ENCODE peak calls at places on chromosome 5, in six cellular contexts. E, I, X, H, G and N are unnamed samples.
A peak's percentile ranks its signal among the peaks of the same experiment; 100 is the strongest.

GRCh38 chr5:154421868-154422267 is 23.9 kb upstream of the SAP30L start:
- DNase-seq in E (no peak), I (peak; percentile 53), X (no peak), H (no peak), G (peak; percentile 53), N (no peak)

GRCh38 chr5:53359906-53360305 is 120.5 kb upstream of the FST start:
- DNase-seq in E (no peak), I (peak; percentile 19), X (no peak), H (no peak), G (no peak), N (no peak)

GRCh38 chr5:65811004-65811403 is 89.0 kb downstream of the NLN start:
- DNase-seq in E (no peak), I (no peak), X (no peak), H (no peak), G (no peak), N (no peak)

GRCh38 chr5:1515311-1515920 is 8.3 kb downstream of the LPCAT1 start:
- DNase-seq in E (no peak), I (no peak), X (no peak), H (no peak), G (peak; percentile 60), N (no peak)

GRCh38 chr5:88677502-88677901 is 205.5 kb downstream of the MEF2C start:
- DNase-seq in E (no peak), I (no peak), X (no peak), H (no peak), G (no peak), N (no peak)

GRCh38 chr5:135332519-135333150 is 66.4 kb downstream of the MACROH2A1 start:
- DNase-seq in E (peak; percentile 47), I (peak; percentile 59), X (no peak), H (no peak), G (peak; percentile 71), N (no peak)

GRCh38 chr5:9015250-9015936 is 530.5 kb downstream of the SEMA5A start:
- DNase-seq in E (no peak), I (no peak), X (no peak), H (no peak), G (no peak), N (no peak)

GRCh38 chr5:65157906-65158603 is 323.7 kb downstream of the ADAMTS6 start:
- DNase-seq in E (no peak), I (peak; percentile 2), X (no peak), H (no peak), G (no peak), N (no peak)

GRCh38 chr5:177554474-177555111 is at the start of gene FAM193B:
- DNase-seq in E (peak; percentile 97), I (peak; percentile 85), X (peak; percentile 77), H (peak; percentile 57), G (peak; percentile 94), N (peak; percentile 96)

GRCh38 chr5:28648108-28648507 is 1609.7 kb upstream of the CDH9 start:
- DNase-seq in E (no peak), I (peak; percentile 1), X (no peak), H (no peak), G (no peak), N (no peak)

GRCh38 chr5:142441638-142442037 is 116.8 kb upstream of the SPRY4 start:
- DNase-seq in E (no peak), I (no peak), X (no peak), H (no peak), G (no peak), N (no peak)

GRCh38 chr5:64505769-64506566 is at the start of gene RGS7BP:
- DNase-seq in E (peak; percentile 14), I (no peak), X (peak; percentile 21), H (no peak), G (no peak), N (no peak)

GRCh38 chr5:150001660-150002493 is 1.3 kb downstream of the HMGXB3 start:
- DNase-seq in E (peak; percentile 53), I (peak; percentile 77), X (no peak), H (peak; percentile 56), G (peak; percentile 42), N (peak; percentile 46)

GRCh38 chr5:153970496-153970895 is 68.2 kb downstream of the FAM114A2 start:
- DNase-seq in E (no peak), I (no peak), X (no peak), H (no peak), G (no peak), N (no peak)

GRCh38 chr5:45113726-45114125 is 305.0 kb downstream of the MRPS30 start:
- DNase-seq in E (no peak), I (no peak), X (no peak), H (no peak), G (no peak), N (no peak)

GRCh38 chr5:150946351-150946905 is 41.6 kb upstream of the ZNF300 start:
- DNase-seq in E (no peak), I (no peak), X (no peak), H (no peak), G (peak; percentile 65), N (no peak)

GRCh38 chr5:148820778-148821395 is 5.5 kb upstream of the ADRB2 start:
- DNase-seq in E (no peak), I (peak; percentile 13), X (no peak), H (no peak), G (no peak), N (no peak)

GRCh38 chr5:100846722-100847121 is 56.4 kb downstream of the ST8SIA4 start:
- DNase-seq in E (no peak), I (no peak), X (no peak), H (no peak), G (no peak), N (no peak)

GRCh38 chr5:9059920-9060691 is 485.8 kb downstream of the SEMA5A start:
- DNase-seq in E (no peak), I (no peak), X (peak; percentile 3), H (no peak), G (no peak), N (no peak)

GRCh38 chr5:151048526-151048925 is 28.1 kb downstream of the GPX3 start:
- DNase-seq in E (no peak), I (no peak), X (no peak), H (no peak), G (no peak), N (no peak)

GRCh38 chr5:123992641-123993040 is 480.7 kb downstream of the CSNK1G3 start:
- DNase-seq in E (no peak), I (no peak), X (no peak), H (no peak), G (no peak), N (no peak)

GRCh38 chr5:124000558-124000957 is 488.6 kb downstream of the CSNK1G3 start:
- DNase-seq in E (no peak), I (no peak), X (no peak), H (no peak), G (no peak), N (no peak)

GRCh38 chr5:124001216-124001615 is 489.2 kb downstream of the CSNK1G3 start:
- DNase-seq in E (no peak), I (no peak), X (no peak), H (no peak), G (no peak), N (no peak)

GRCh38 chr5:123997354-123998215 is 485.6 kb downstream of the CSNK1G3 start:
- DNase-seq in E (no peak), I (no peak), X (no peak), H (no peak), G (no peak), N (no peak)
- TF ChIP-seq TAF1 in E (no peak), I (no peak), X (no peak), H (no peak), G (no peak), N (no peak)

GRCh38 chr5:147453901-147454814 is 55.7 kb downstream of the DPYSL3 start:
- DNase-seq in E (peak; percentile 83), I (peak; percentile 52), X (peak; percentile 70), H (no peak), G (peak; percentile 72), N (peak; percentile 85)
- TF ChIP-seq POLR2A in E (no peak), I (no peak), X (peak; percentile 58), H (no peak), G (no peak), N (no peak)

GRCh38 chr5:180213657-180214207 is 4.7 kb upstream of the RASGEF1C start:
- DNase-seq in E (no peak), I (no peak), X (no peak), H (no peak), G (no peak), N (no peak)

GRCh38 chr5:180213256-180213600 is 4.2 kb upstream of the RASGEF1C start:
- DNase-seq in E (no peak), I (no peak), X (no peak), H (no peak), G (no peak), N (no peak)

GRCh38 chr5:180216646-180217171 is 7.7 kb upstream of the RASGEF1C start:
- DNase-seq in E (no peak), I (no peak), X (no peak), H (no peak), G (no peak), N (no peak)

GRCh38 chr5:180215738-180216630 is 7.0 kb upstream of the RASGEF1C start:
- DNase-seq in E (no peak), I (no peak), X (no peak), H (no peak), G (no peak), N (no peak)

DNA sequence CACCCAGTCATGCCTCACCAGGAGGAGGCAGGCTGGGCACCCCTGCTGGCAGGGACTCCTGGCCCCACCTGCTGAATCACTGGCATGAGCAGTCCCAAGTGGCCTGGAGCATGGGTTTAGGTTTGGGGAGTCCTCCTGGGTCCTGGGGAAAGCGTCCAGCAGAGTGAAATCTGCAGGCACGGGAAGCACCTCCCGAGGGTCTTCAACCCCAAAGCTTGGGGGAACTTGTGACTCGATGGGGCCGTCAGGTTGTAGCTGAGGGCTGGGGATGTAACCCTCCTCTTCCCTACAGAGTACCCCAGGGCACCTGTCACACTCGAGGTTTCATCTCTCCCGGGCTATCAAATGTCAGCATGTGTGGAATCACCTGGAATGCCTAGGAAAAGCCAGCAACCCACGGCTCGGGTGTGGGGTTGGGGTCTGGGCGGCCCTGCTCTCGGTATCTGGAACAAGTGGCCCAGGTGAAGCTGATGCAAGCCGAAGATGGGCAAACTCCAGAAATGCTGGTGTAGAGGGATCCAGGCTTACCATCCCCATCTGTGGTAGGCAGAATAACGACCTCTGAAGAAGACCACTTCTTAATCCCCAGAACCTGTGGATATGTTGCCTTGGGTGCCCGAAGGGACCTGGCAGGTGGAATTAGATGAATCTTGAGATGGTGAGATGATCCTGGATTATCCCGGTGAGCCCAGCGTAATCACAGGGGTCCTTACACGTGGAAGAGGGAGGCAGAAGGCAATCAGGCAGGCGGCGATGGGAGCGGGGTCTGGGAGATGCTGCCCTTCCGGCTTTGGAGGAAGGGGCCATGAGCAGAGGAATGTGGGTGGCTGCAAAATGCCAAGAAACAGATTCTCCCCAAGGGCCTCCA is 6.1 kb upstream of the RASGEF1C start:
- DNase-seq in E (no peak), I (no peak), X (no peak), H (no peak), G (no peak), N (no peak)
- TF ChIP-seq TAF1 in E (no peak), I (no peak), X (no peak), H (no peak), G (no peak), N (no peak)

DNA sequence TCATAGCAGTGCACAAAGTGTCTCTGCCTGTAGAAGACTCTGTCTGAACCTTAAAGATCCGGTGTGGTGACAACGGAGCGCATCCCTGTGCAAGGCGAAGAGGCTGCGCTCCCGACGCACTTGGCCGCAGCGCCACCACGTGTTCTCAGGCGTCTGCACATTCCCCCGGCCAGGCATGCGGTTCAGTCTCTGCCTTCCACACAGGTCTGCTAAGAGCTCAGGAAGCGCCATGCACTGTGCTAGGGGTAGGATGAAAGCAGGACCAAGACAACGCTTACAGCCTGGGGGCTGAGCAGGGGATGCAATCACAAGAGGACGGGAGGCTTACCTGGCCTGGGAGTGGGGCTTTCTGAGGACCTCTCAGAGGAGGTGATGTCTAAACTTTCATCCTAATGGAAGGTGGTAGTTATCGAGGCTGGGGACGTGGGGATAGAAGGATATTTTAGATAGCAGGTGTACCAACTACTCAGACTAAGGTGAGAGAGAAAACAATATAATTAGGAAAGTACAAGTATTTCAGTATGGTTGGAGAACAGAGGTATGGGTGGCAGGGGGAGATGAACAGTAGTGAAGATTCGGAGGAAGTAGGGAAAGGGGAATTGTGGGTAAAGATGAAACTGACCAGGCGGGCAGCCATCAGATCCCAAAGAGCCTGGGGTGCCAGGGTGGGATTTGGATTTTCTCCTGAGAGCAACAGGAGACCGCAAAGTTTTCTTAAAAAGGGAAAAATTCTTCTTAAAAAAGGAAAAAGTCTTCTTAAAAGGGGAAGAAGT is 13.3 kb downstream of the CAPSL start:
- DNase-seq in E (peak; percentile 34), I (no peak), X (no peak), H (no peak), G (peak; percentile 18), N (peak; percentile 37)
- TF ChIP-seq POLR2A in E (no peak), I (no peak), X (no peak), H (no peak), G (no peak), N (no peak)